ENCODE peak calls at places on chromosomes 3 and 15, in five cellular contexts. L is uterus, X is adrenal gland, D is IMR-90, M is stomach. E is an unnamed sample.

GRCh38 chr15:86772369-86773059 is 692.8 kb downstream of the AGBL1 start:
- DNase-seq in L (no peak), X (peak), D (no peak), M (no peak), E (no peak)

GRCh38 chr3:189353318-189353958 is 181.7 kb downstream of the TPRG1 start:
- DNase-seq in L (no peak), X (no peak), D (no peak), M (no peak), E (no peak)

GRCh38 chr3:150005243-150006102 is 34.8 kb upstream of the PFN2 start:
- DNase-seq in L (no peak), X (no peak), D (peak), M (no peak), E (no peak)

GRCh38 chr3:169264711-169265110 is 398.8 kb downstream of the MECOM start:
- DNase-seq in L (peak), X (peak), D (peak), M (peak), E (no peak)

GRCh38 chr3:64685331-64685799 is 2.4 kb downstream of the ADAMTS9 start:
- DNase-seq in L (peak), X (peak), D (peak), M (no peak), E (peak)

GRCh38 chr3:50246517-50246954 is 10.5 kb downstream of the GNAI2 start:
- DNase-seq in L (peak), X (no peak), D (peak), M (no peak), E (no peak)

GRCh38 chr15:96342611-96343528 is 12.4 kb downstream of the NR2F2 start:
- DNase-seq in L (peak), X (no peak), D (no peak), M (no peak), E (no peak)

GRCh38 chr3:143192193-143192592 is 72.6 kb downstream of the CHST2 start:
- DNase-seq in L (no peak), X (no peak), D (no peak), M (no peak), E (no peak)

GRCh38 chr3:114154321-114154821 is 24.5 kb downstream of the DRD3 start:
- DNase-seq in L (no peak), X (no peak), D (no peak), M (no peak), E (no peak)

GRCh38 chr3:187318819-187319616 is 27.5 kb upstream of the MASP1 start:
- DNase-seq in L (peak), X (peak), D (peak), M (peak), E (peak)

GRCh38 chr15:81853349-81853748 is 192.5 kb downstream of the MEX3B start:
- DNase-seq in L (no peak), X (no peak), D (no peak), M (no peak), E (no peak)

GRCh38 chr15:31974154-31974794 is 56.0 kb upstream of the CHRNA7 start:
- DNase-seq in L (no peak), X (no peak), D (no peak), M (no peak), E (no peak)

GRCh38 chr3:42037318-42037945 is 53.7 kb upstream of the TRAK1 start:
- DNase-seq in L (no peak), X (no peak), D (no peak), M (no peak), E (no peak)

GRCh38 chr3:42033741-42034140 is 57.4 kb upstream of the TRAK1 start:
- DNase-seq in L (peak), X (no peak), D (peak), M (no peak), E (no peak)

GRCh38 chr3:42035816-42036482 is 55.2 kb upstream of the TRAK1 start:
- DNase-seq in L (no peak), X (peak), D (no peak), M (no peak), E (peak)

GRCh38 chr3:42035007-42035406 is 56.1 kb upstream of the TRAK1 start:
- DNase-seq in L (no peak), X (no peak), D (no peak), M (no peak), E (no peak)

DNA sequence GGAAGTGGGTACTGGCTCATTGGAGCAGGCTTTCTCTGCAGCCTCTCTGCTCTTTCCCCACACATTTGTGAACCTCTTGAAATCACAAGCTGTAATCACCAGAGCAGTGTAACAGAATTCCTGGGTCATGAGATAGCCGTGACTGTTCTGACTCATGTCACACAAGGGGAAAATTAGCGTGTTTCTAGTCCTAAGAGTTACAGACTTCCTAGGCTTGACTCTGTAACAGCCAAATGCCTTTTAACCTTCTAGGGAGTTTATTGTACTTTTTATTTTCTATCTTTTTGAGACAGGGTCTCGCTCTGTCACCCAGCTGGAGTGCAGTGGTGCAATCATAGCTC is 54.7 kb upstream of the TRAK1 start:
- DNase-seq in L (peak), X (peak), D (peak), M (no peak), E (peak)
- TF ChIP-seq POLR2A in L (peak), X (no peak), D (no peak), M (no peak), E (peak)

DNA sequence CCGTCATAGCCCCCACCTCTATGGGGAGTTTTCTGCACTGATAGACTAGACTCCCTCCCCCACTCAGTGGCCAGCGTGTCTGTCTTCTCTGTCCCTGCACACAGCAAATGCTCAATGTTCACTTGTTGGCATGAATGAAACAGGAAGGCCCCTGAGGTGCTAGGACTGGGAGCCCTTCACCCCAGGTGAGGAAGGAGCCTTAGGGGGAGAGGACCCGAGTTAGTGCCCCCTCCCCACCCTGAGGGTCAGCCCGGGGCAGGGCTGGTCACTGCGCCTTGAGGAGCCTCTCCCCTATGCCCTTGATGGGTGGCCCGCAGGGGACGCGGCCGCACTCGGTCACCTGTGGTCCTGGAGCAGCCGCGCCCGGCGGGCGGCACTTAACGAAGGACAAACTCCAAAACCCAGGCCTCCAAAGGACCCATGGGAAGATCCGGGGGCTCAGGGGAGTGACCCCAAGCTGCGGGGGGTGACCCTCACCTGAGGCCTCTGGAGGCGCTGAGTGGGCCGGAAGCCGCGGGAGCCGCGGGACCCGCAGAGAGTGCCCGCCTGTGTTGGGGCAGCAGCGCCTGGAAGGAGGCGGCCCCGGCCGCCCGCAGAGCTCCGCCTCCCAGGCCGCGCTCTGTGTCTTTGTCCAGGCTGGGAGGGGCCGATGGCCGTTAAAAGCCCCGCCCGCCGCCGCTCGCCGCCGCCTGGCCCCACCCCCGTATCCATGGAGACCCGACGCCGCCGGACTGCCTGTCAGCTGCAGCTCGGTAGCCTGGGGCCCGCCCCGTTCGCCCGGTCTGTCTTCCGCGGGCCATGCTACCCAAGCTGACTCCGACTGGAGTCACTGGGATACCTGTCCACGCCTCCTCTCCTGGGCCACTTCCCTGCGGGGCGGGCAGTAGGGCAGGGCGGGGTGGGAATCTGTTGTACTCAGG is 15.4 kb upstream of the FANCD2 start:
- DNase-seq in L (peak), X (peak), D (peak), M (peak), E (peak)
- TF ChIP-seq POLR2A in L (peak), X (peak), D (no peak), M (no peak), E (peak)

GRCh38 chr15:40325188-40325587 is 1.7 kb downstream of the INAFM2 start:
- DNase-seq in L (no peak), X (no peak), D (peak), M (no peak), E (no peak)

GRCh38 chr15:40325700-40326099 is 2.2 kb downstream of the INAFM2 start:
- DNase-seq in L (no peak), X (no peak), D (no peak), M (no peak), E (no peak)

GRCh38 chr15:40323953-40324937 is 753 bp downstream of the INAFM2 start:
- DNase-seq in L (no peak), X (no peak), D (no peak), M (no peak), E (no peak)

GRCh38 chr15:40322531-40323238 is 807 bp upstream of the INAFM2 start:
- DNase-seq in L (no peak), X (no peak), D (no peak), M (no peak), E (no peak)

GRCh38 chr15:40323239-40323952 is at the start of gene INAFM2:
- DNase-seq in L (peak), X (peak), D (peak), M (peak), E (peak)
- TF ChIP-seq POLR2A in L (peak), X (peak), D (peak), M (no peak), E (peak)

GRCh38 chr3:58331593-58332152 is 1.0 kb upstream of the PXK start:
- DNase-seq in L (no peak), X (no peak), D (no peak), M (no peak), E (no peak)

GRCh38 chr3:58334013-58334321 is 1.3 kb downstream of the PXK start:
- DNase-seq in L (no peak), X (no peak), D (no peak), M (no peak), E (no peak)

GRCh38 chr3:58329922-58330413 is 2.7 kb upstream of the PXK start:
- DNase-seq in L (no peak), X (no peak), D (no peak), M (no peak), E (no peak)

GRCh38 chr3:58333206-58334012 is 717 bp downstream of the PXK start:
- DNase-seq in L (peak), X (no peak), D (no peak), M (peak), E (peak)

DNA sequence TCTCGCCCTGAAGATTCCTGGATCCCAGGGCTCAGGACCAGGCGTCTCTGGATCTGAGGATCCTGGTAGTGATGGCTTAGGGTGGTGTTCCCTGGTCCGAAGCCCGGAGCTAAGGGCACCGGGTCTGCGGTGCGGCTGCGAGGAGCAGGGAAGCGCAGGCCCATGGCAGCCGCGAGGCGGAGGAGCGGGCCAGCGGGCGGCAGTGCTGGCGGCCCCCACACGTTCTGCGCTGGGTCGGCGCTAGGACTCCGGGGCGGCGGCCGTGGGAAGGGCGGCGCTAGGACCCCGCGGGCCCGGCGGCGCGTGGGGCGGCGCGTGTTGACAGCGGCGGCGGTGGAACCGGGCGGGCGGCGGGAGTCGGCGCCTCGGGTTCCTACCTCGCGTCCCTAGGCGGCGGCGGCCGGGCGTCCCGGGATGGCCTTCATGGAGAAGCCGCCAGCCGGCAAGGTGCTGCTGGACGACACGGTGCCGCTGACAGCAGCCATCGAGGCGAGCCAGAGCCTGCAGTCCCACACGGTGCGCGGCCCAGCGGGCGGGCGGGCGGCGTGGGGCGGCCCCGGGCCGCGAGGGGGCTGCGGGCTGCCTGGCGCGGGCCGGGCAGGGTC is at the start of gene PXK:
- DNase-seq in L (peak), X (peak), D (peak), M (peak), E (peak)
- TF ChIP-seq POLR2A in L (peak), X (peak), D (peak), M (no peak), E (peak)

GRCh38 chr15:64842986-64843561 is 1.4 kb downstream of the PLEKHO2 start:
- DNase-seq in L (peak), X (peak), D (peak), M (no peak), E (peak)
- TF ChIP-seq POLR2A in L (no peak), X (peak), D (peak), M (no peak), E (peak)

GRCh38 chr3:154552338-154552737 is 122.3 kb upstream of the GPR149 start:
- DNase-seq in L (no peak), X (no peak), D (no peak), M (no peak), E (no peak)
- TF ChIP-seq POLR2A in L (no peak), X (no peak), D (no peak), M (no peak), E (no peak)

GRCh38 chr3:31833391-31834165 is 147.5 kb downstream of the OSBPL10 start:
- DNase-seq in L (no peak), X (no peak), D (no peak), M (no peak), E (no peak)

GRCh38 chr3:31839144-31839917 is 141.7 kb downstream of the OSBPL10 start:
- DNase-seq in L (no peak), X (no peak), D (peak), M (no peak), E (no peak)

GRCh38 chr3:31840252-31840651 is 140.8 kb downstream of the OSBPL10 start:
- DNase-seq in L (no peak), X (no peak), D (no peak), M (no peak), E (no peak)

GRCh38 chr3:31832576-31832975 is 148.5 kb downstream of the OSBPL10 start:
- DNase-seq in L (no peak), X (no peak), D (peak), M (no peak), E (no peak)

GRCh38 chr3:31836397-31837075 is 144.5 kb downstream of the OSBPL10 start:
- DNase-seq in L (no peak), X (no peak), D (no peak), M (no peak), E (no peak)
- TF ChIP-seq POLR2A in L (no peak), X (no peak), D (no peak), M (no peak), E (no peak)